ENCODE peak calls at places on chromosomes 11 and 22, in four cellular contexts. R is fibroblast of pulmonary artery, B is NCI-H1930, G is T-helper 9 cell. F is an unnamed sample.

GRCh38 chr11:35136311-35136710 is 2.7 kb upstream of the CD44 start:
- DNase-seq in R (no peak), B (no peak), G (no peak), F (no peak)

GRCh38 chr22:45544588-45545170 is 42.0 kb downstream of the FBLN1 start:
- DNase-seq in B (no peak), G (no peak), R (peak), F (no peak)

GRCh38 chr22:18110194-18110943 is at the start of gene TUBA8:
- DNase-seq in B (no peak), G (no peak), R (peak), F (no peak)

GRCh38 chr22:26589845-26590524 is at the start of gene TPST2:
- DNase-seq in B (peak), G (peak), R (peak), F (no peak)

GRCh38 chr11:111910637-111911562 is 670 bp downstream of the CRYAB start:
- DNase-seq in R (no peak), G (no peak), B (no peak), F (no peak)

GRCh38 chr22:37416806-37417205 is 10.5 kb downstream of the ELFN2 start:
- DNase-seq in R (no peak), G (no peak), B (no peak), F (no peak)

GRCh38 chr11:121582296-121582695 is 129.5 kb upstream of the SORL1-AS1 start:
- DNase-seq in B (no peak), G (no peak), R (no peak), F (no peak)

GRCh38 chr22:47278655-47279054 is 516.2 kb downstream of the TBC1D22A start:
- DNase-seq in R (no peak), G (no peak), B (no peak), F (no peak)

GRCh38 chr11:12066056-12066798 is 44.2 kb upstream of the MICAL2 start:
- DNase-seq in G (no peak), B (no peak), R (peak), F (no peak)

GRCh38 chr22:21044931-21045584 is 688 bp upstream of the LRRC74B start:
- DNase-seq in G (no peak), B (no peak), R (peak), F (no peak)

GRCh38 chr22:30858976-30859713 is 109.4 kb downstream of the MORC2 start:
- DNase-seq in G (no peak), B (no peak), R (no peak), F (no peak)

GRCh38 chr22:19760652-19761002 is at the start of gene TBX1:
- DNase-seq in R (no peak), B (no peak), G (no peak), F (no peak)

GRCh38 chr11:122556605-122557004 is 98.9 kb upstream of the UBASH3B start:
- DNase-seq in B (no peak), G (no peak), R (no peak), F (no peak)

GRCh38 chr22:46035380-46035741 is 58.4 kb upstream of the WNT7B start:
- DNase-seq in B (no peak), G (no peak), R (no peak), F (no peak)

GRCh38 chr22:41963453-41964105 is 5.7 kb upstream of the SEPTIN3 start:
- DNase-seq in G (no peak), R (peak), B (no peak), F (no peak)

GRCh38 chr11:93967944-93968343 is 53.2 kb upstream of the HEPHL1 start:
- DNase-seq in G (no peak), B (no peak), R (no peak), F (no peak)

GRCh38 chr11:62980133-62980760 is 4.5 kb downstream of the SLC22A6 start:
- DNase-seq in G (no peak), B (no peak), R (peak), F (no peak)

GRCh38 chr11:103907548-103908455 is 128.6 kb upstream of the DDI1 start:
- DNase-seq in G (no peak), R (peak), B (no peak), F (no peak)

GRCh38 chr22:35434061-35434750 is 34.3 kb downstream of the MCM5 start:
- DNase-seq in R (no peak), G (no peak), B (no peak), F (no peak)

GRCh38 chr11:110366234-110366633 is 63.5 kb upstream of the FDX1 start:
- DNase-seq in R (peak), B (no peak), G (no peak), F (no peak)

GRCh38 chr22:35065183-35065582 is 775 bp upstream of the ISX start:
- DNase-seq in B (no peak), R (no peak), G (no peak), F (no peak)

GRCh38 chr11:96228472-96228871 is 114.5 kb downstream of the MAML2 start:
- DNase-seq in B (no peak), G (no peak), R (peak), F (no peak)

GRCh38 chr11:16883179-16883578 is 131.0 kb downstream of the PLEKHA7 start:
- DNase-seq in G (no peak), R (no peak), B (no peak), F (no peak)

GRCh38 chr11:12824281-12825041 is 150.2 kb downstream of the TEAD1 start:
- DNase-seq in B (no peak), G (no peak), R (no peak), F (no peak)

GRCh38 chr11:62612366-62613274 is at the start of the genes EML3 and ROM1:
- DNase-seq in R (peak), B (peak), G (peak), F (no peak)

GRCh38 chr22:41367680-41368542 is 13.8 kb upstream of the TEF start:
- DNase-seq in G (no peak), R (peak), B (no peak), F (no peak)

GRCh38 chr22:39650996-39651782 is 80.6 kb downstream of the CACNA1I start:
- DNase-seq in R (no peak), B (no peak), G (no peak), F (no peak)

GRCh38 chr11:36375348-36376314 is 79.5 kb downstream of the PRR5L start:
- DNase-seq in R (no peak), G (no peak), B (no peak), F (no peak)

GRCh38 chr11:65700377-65700776 is 11.7 kb upstream of the KAT5 start:
- DNase-seq in B (no peak), R (no peak), G (no peak), F (no peak)

GRCh38 chr11:116829525-116830183 is at the start of gene APOC3:
- DNase-seq in G (no peak), B (no peak), R (peak), F (no peak)

GRCh38 chr11:61700221-61700620 is 20.0 kb downstream of the DAGLA start:
- DNase-seq in G (no peak), R (peak), B (no peak), F (no peak)

GRCh38 chr11:126318642-126319373 is 14.9 kb downstream of the DCPS start:
- DNase-seq in G (no peak), B (no peak), R (peak), F (no peak)

GRCh38 chr11:79092791-79093313 is 348.0 kb downstream of the TENM4 start:
- DNase-seq in B (no peak), G (no peak), R (peak), F (no peak)

GRCh38 chr22:42780070-42780540 is 59.4 kb upstream of the A4GALT start:
- DNase-seq in R (peak), B (peak), G (peak), F (peak)

GRCh38 chr11:59429924-59430516 is 3.8 kb upstream of the OR5A2 start:
- DNase-seq in G (peak), R (peak), B (peak), F (no peak)

GRCh38 chr11:115872418-115872817 is 368.2 kb upstream of the CADM1 start:
- DNase-seq in B (no peak), R (no peak), G (no peak), F (no peak)

GRCh38 chr11:47158242-47158641 is 18.4 kb downstream of the ARFGAP2 start:
- DNase-seq in G (no peak), R (no peak), B (no peak), F (no peak)

F was measured in iPS DF 19.7.